ENCODE peak calls at places on chromosome 1, in eight cellular contexts. One of them, this sample, is unnamed.

GRCh38 chr1:63612564-63612963 is 19.4 kb downstream of the PGM1 start:
- DNase-seq in SJCRH30: no peak
- DNase-seq in CD4-positive, alpha-beta memory T cell: no peak
- DNase-seq in tibial artery: no peak
- DNase-seq in spleen: no peak
- DNase-seq in GM23248: peak
- DNase-seq in AG04449: no peak
- DNase-seq in K562: no peak
- DNase-seq in this sample: no peak

GRCh38 chr1:32339363-32339978 is 3.4 kb upstream of the MARCKSL1 start:
- DNase-seq in CD4-positive, alpha-beta memory T cell: no peak
- DNase-seq in AG04449: peak
- DNase-seq in K562: no peak
- DNase-seq in tibial artery: no peak
- DNase-seq in GM23248: peak
- DNase-seq in spleen: peak
- DNase-seq in SJCRH30: no peak
- DNase-seq in this sample: no peak

GRCh38 chr1:97832490-97832889 is 88.3 kb downstream of the DPYD start:
- DNase-seq in GM23248: no peak
- DNase-seq in SJCRH30: peak
- DNase-seq in K562: no peak
- DNase-seq in AG04449: no peak
- DNase-seq in tibial artery: no peak
- DNase-seq in spleen: no peak
- DNase-seq in CD4-positive, alpha-beta memory T cell: no peak
- DNase-seq in this sample: no peak

GRCh38 chr1:228900099-228900965 is 165.1 kb downstream of the RHOU start:
- DNase-seq in GM23248: no peak
- DNase-seq in tibial artery: peak
- DNase-seq in CD4-positive, alpha-beta memory T cell: no peak
- DNase-seq in AG04449: no peak
- DNase-seq in spleen: peak
- DNase-seq in SJCRH30: no peak
- DNase-seq in K562: no peak
- DNase-seq in this sample: peak

GRCh38 chr1:100979652-100980051 is 45.9 kb downstream of the DPH5 start:
- DNase-seq in SJCRH30: peak
- DNase-seq in AG04449: no peak
- DNase-seq in K562: no peak
- DNase-seq in tibial artery: no peak
- DNase-seq in CD4-positive, alpha-beta memory T cell: no peak
- DNase-seq in spleen: no peak
- DNase-seq in GM23248: no peak
- DNase-seq in this sample: no peak

GRCh38 chr1:158011714-158012113 is 18.3 kb downstream of the KIRREL1 start:
- DNase-seq in K562: no peak
- DNase-seq in SJCRH30: no peak
- DNase-seq in CD4-positive, alpha-beta memory T cell: no peak
- DNase-seq in tibial artery: no peak
- DNase-seq in GM23248: peak
- DNase-seq in AG04449: no peak
- DNase-seq in spleen: no peak
- DNase-seq in this sample: no peak

GRCh38 chr1:24560361-24560760 is 4.5 kb downstream of the NCMAP start:
- DNase-seq in AG04449: no peak
- DNase-seq in K562: no peak
- DNase-seq in tibial artery: no peak
- DNase-seq in GM23248: no peak
- DNase-seq in CD4-positive, alpha-beta memory T cell: no peak
- DNase-seq in SJCRH30: no peak
- DNase-seq in spleen: peak
- DNase-seq in this sample: no peak

GRCh38 chr1:223878598-223879325 is 33.0 kb upstream of the TP53BP2 start:
- DNase-seq in GM23248: no peak
- DNase-seq in K562: no peak
- DNase-seq in SJCRH30: no peak
- DNase-seq in AG04449: no peak
- DNase-seq in spleen: no peak
- DNase-seq in tibial artery: no peak
- DNase-seq in CD4-positive, alpha-beta memory T cell: no peak
- DNase-seq in this sample: no peak

GRCh38 chr1:26833432-26834405 is 7.2 kb downstream of the ZDHHC18 start:
- DNase-seq in GM23248: no peak
- DNase-seq in SJCRH30: no peak
- DNase-seq in spleen: peak
- DNase-seq in tibial artery: no peak
- DNase-seq in AG04449: no peak
- DNase-seq in K562: no peak
- DNase-seq in CD4-positive, alpha-beta memory T cell: peak
- DNase-seq in this sample: no peak

GRCh38 chr1:26829214-26829911 is 2.9 kb downstream of the ZDHHC18 start:
- DNase-seq in GM23248: no peak
- DNase-seq in tibial artery: no peak
- DNase-seq in spleen: peak
- DNase-seq in SJCRH30: no peak
- DNase-seq in AG04449: no peak
- DNase-seq in CD4-positive, alpha-beta memory T cell: no peak
- DNase-seq in K562: no peak
- DNase-seq in this sample: no peak

GRCh38 chr1:26831546-26832248 is 5.2 kb downstream of the ZDHHC18 start:
- DNase-seq in SJCRH30: no peak
- DNase-seq in tibial artery: no peak
- DNase-seq in AG04449: no peak
- DNase-seq in spleen: peak
- DNase-seq in CD4-positive, alpha-beta memory T cell: no peak
- DNase-seq in GM23248: peak
- DNase-seq in K562: no peak
- DNase-seq in this sample: no peak

GRCh38 chr1:26831059-26831458 is 4.6 kb downstream of the ZDHHC18 start:
- DNase-seq in GM23248: no peak
- DNase-seq in AG04449: no peak
- DNase-seq in CD4-positive, alpha-beta memory T cell: no peak
- DNase-seq in spleen: peak
- DNase-seq in tibial artery: no peak
- DNase-seq in SJCRH30: no peak
- DNase-seq in K562: no peak
- DNase-seq in this sample: no peak

DNA sequence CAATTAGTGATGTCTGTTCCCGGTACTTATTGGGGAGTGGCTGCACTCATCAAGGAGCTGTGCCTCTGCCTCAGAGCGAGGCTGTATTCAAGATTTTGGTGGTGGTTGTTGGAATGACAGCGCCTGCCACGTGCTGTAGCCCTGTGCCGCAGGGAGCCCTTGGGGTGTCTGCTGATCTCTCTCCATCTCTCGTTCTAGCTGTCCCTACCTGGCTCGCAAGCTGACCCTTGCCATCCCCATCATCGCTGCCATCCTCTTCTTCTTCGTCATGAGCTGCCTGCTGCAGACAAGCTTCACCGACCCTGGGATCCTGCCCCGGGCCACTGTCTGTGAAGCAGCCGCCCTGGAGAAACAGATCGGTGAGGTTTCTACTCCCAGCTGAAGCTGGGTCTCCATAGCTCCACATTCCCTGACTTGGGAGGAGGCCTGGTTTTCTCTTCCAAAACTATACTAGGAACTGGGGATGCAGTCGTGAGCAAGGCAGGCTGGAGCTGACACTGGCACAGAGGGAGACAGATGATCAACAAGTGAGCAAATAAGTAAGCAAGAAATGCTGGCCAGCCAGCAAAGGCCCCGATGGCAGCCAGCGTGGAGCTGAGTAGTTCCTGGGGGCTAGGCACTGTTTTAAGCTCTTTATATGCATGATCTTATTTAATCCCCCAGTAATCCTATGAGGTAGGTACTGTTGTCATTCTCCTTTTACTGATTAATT is 5.9 kb downstream of the ZDHHC18 start:
- DNase-seq in tibial artery: no peak
- DNase-seq in spleen: peak
- DNase-seq in SJCRH30: no peak
- DNase-seq in CD4-positive, alpha-beta memory T cell: no peak
- DNase-seq in AG04449: no peak
- DNase-seq in GM23248: no peak
- DNase-seq in K562: no peak
- DNase-seq in this sample: no peak
- H3K4me3 ChIP-seq in tibial artery: no peak
- H3K4me3 ChIP-seq in spleen: no peak
- H3K4me3 ChIP-seq in SJCRH30: no peak
- H3K4me3 ChIP-seq in CD4-positive, alpha-beta memory T cell: no peak
- H3K4me3 ChIP-seq in AG04449: no peak
- H3K4me3 ChIP-seq in GM23248: no peak
- H3K4me3 ChIP-seq in K562: no peak
- H3K4me3 ChIP-seq in this sample: no peak

GRCh38 chr1:227886503-227886961 is 61.2 kb downstream of the WNT9A start:
- DNase-seq in CD4-positive, alpha-beta memory T cell: no peak
- DNase-seq in SJCRH30: no peak
- DNase-seq in tibial artery: no peak
- DNase-seq in AG04449: no peak
- DNase-seq in spleen: peak
- DNase-seq in GM23248: no peak
- DNase-seq in K562: no peak
- DNase-seq in this sample: peak

GRCh38 chr1:227888404-227889046 is 59.2 kb downstream of the WNT9A start:
- DNase-seq in K562: no peak
- DNase-seq in AG04449: no peak
- DNase-seq in GM23248: no peak
- DNase-seq in SJCRH30: no peak
- DNase-seq in tibial artery: no peak
- DNase-seq in CD4-positive, alpha-beta memory T cell: no peak
- DNase-seq in spleen: peak
- DNase-seq in this sample: peak

GRCh38 chr1:227885648-227886502 is 61.9 kb downstream of the WNT9A start:
- DNase-seq in K562: peak
- DNase-seq in AG04449: no peak
- DNase-seq in SJCRH30: no peak
- DNase-seq in CD4-positive, alpha-beta memory T cell: no peak
- DNase-seq in GM23248: peak
- DNase-seq in spleen: peak
- DNase-seq in tibial artery: peak
- DNase-seq in this sample: peak

GRCh38 chr1:227887697-227888403 is 59.9 kb downstream of the WNT9A start:
- DNase-seq in CD4-positive, alpha-beta memory T cell: peak
- DNase-seq in tibial artery: peak
- DNase-seq in GM23248: no peak
- DNase-seq in spleen: peak
- DNase-seq in AG04449: no peak
- DNase-seq in SJCRH30: no peak
- DNase-seq in K562: peak
- DNase-seq in this sample: peak

DNA sequence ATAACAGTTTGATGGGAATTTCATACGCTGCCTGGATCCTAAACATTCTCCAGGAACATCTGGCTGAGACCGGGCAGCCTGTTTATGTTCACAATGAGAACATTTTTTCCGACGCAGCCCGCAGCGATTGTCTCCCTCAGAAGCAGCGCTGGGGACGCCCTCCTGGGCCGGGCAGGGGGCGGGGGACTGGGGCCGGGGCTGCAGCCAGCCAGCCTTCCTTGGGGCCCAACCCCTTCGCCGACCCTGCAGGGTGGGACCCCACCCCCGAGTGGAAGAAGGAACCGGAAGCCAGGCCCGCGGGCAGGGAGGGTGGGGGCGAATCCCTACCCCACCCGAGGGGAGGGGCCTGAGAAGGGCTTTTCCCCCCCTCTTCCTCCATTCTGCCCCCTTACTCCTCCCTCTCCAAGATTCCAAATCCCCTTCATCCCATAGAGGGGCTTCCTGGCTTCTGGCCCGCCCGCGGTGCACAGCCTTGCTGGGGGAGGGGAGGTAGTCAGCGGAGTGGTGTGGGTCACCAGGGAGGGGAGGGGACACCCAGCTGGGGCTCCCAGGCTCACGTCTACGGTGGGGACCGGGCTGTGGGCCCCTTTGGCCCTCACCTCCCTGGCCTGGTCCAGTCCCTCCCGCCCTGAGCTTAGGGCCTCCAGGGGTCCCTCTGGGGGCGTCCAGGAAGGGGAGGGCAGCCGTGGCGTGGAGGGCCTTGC is 60.6 kb downstream of the WNT9A start:
- DNase-seq in tibial artery: peak
- DNase-seq in SJCRH30: peak
- DNase-seq in GM23248: peak
- DNase-seq in CD4-positive, alpha-beta memory T cell: peak
- DNase-seq in K562: peak
- DNase-seq in spleen: peak
- DNase-seq in AG04449: no peak
- DNase-seq in this sample: peak
- H3K4me3 ChIP-seq in tibial artery: peak
- H3K4me3 ChIP-seq in SJCRH30: peak
- H3K4me3 ChIP-seq in GM23248: peak
- H3K4me3 ChIP-seq in CD4-positive, alpha-beta memory T cell: no peak
- H3K4me3 ChIP-seq in K562: no peak
- H3K4me3 ChIP-seq in spleen: peak
- H3K4me3 ChIP-seq in AG04449: no peak
- H3K4me3 ChIP-seq in this sample: peak

GRCh38 chr1:192635041-192635440 is 906 bp upstream of the RGS13 start:
- DNase-seq in AG04449: no peak
- DNase-seq in K562: no peak
- DNase-seq in GM23248: no peak
- DNase-seq in CD4-positive, alpha-beta memory T cell: no peak
- DNase-seq in spleen: no peak
- DNase-seq in SJCRH30: no peak
- DNase-seq in tibial artery: no peak
- DNase-seq in this sample: no peak

GRCh38 chr1:192632188-192632587 is 3.8 kb upstream of the RGS13 start:
- DNase-seq in AG04449: no peak
- DNase-seq in spleen: no peak
- DNase-seq in tibial artery: no peak
- DNase-seq in K562: no peak
- DNase-seq in GM23248: no peak
- DNase-seq in CD4-positive, alpha-beta memory T cell: no peak
- DNase-seq in SJCRH30: no peak
- DNase-seq in this sample: no peak

GRCh38 chr1:192633533-192634258 is 2.3 kb upstream of the RGS13 start:
- DNase-seq in CD4-positive, alpha-beta memory T cell: no peak
- DNase-seq in SJCRH30: peak
- DNase-seq in tibial artery: no peak
- DNase-seq in spleen: no peak
- DNase-seq in K562: no peak
- DNase-seq in GM23248: no peak
- DNase-seq in AG04449: no peak
- DNase-seq in this sample: no peak

GRCh38 chr1:192631749-192632148 is 4.2 kb upstream of the RGS13 start:
- DNase-seq in spleen: no peak
- DNase-seq in SJCRH30: no peak
- DNase-seq in CD4-positive, alpha-beta memory T cell: no peak
- DNase-seq in K562: no peak
- DNase-seq in GM23248: no peak
- DNase-seq in AG04449: no peak
- DNase-seq in tibial artery: no peak
- DNase-seq in this sample: no peak

GRCh38 chr1:192632641-192633532 is 3.1 kb upstream of the RGS13 start:
- DNase-seq in spleen: no peak
- DNase-seq in K562: no peak
- DNase-seq in tibial artery: no peak
- DNase-seq in CD4-positive, alpha-beta memory T cell: no peak
- DNase-seq in GM23248: no peak
- DNase-seq in AG04449: no peak
- DNase-seq in SJCRH30: peak
- DNase-seq in this sample: no peak
- H3K4me3 ChIP-seq in spleen: no peak
- H3K4me3 ChIP-seq in K562: no peak
- H3K4me3 ChIP-seq in tibial artery: no peak
- H3K4me3 ChIP-seq in CD4-positive, alpha-beta memory T cell: no peak
- H3K4me3 ChIP-seq in GM23248: no peak
- H3K4me3 ChIP-seq in AG04449: no peak
- H3K4me3 ChIP-seq in SJCRH30: no peak
- H3K4me3 ChIP-seq in this sample: no peak

GRCh38 chr1:198258491-198258890 is 101.7 kb downstream of the NEK7 start:
- DNase-seq in tibial artery: no peak
- DNase-seq in GM23248: peak
- DNase-seq in K562: no peak
- DNase-seq in spleen: no peak
- DNase-seq in AG04449: peak
- DNase-seq in SJCRH30: no peak
- DNase-seq in CD4-positive, alpha-beta memory T cell: no peak
- DNase-seq in this sample: no peak
- H3K4me3 ChIP-seq in tibial artery: no peak
- H3K4me3 ChIP-seq in GM23248: peak
- H3K4me3 ChIP-seq in K562: no peak
- H3K4me3 ChIP-seq in spleen: no peak
- H3K4me3 ChIP-seq in AG04449: no peak
- H3K4me3 ChIP-seq in SJCRH30: no peak
- H3K4me3 ChIP-seq in CD4-positive, alpha-beta memory T cell: no peak
- H3K4me3 ChIP-seq in this sample: no peak

This sample was measured in sigmoid colon.